ENCODE peak calls at places on chromosomes 6 and 20, in five cellular contexts. H, A, Q, G and K are unnamed samples.
A peak's percentile ranks its signal among the peaks of the same experiment; 100 is the strongest.

GRCh38 chr20:62119591-62120364 is 2.5 kb upstream of the LSM14B start:
- DNase-seq in A (no peak), H (no peak), Q (no peak), G (no peak), K (no peak)

GRCh38 chr6:36727491-36728021 is 29.9 kb downstream of the RAB44 start:
- DNase-seq in G (no peak), A (no peak), Q (no peak), H (no peak), K (no peak)

GRCh38 chr20:56626367-56627121 is 2.6 kb upstream of the TFAP2C start:
- DNase-seq in H (no peak), Q (no peak), A (peak; percentile 70), G (peak; percentile 70), K (no peak)

GRCh38 chr20:54195483-54196472 is 12.1 kb upstream of the PFDN4 start:
- DNase-seq in Q (no peak), G (no peak), H (no peak), A (no peak), K (no peak)

GRCh38 chr6:134175532-134176282 is 123.3 kb upstream of the SLC2A12 start:
- DNase-seq in H (peak; percentile 85), G (no peak), Q (no peak), A (peak; percentile 77), K (peak; percentile 88)

GRCh38 chr6:136058852-136059251 is 191.3 kb downstream of the MTFR2 start:
- DNase-seq in H (no peak), G (no peak), A (no peak), Q (no peak), K (no peak)

GRCh38 chr6:111997863-111998191 is 56.1 kb upstream of the CCN6 start:
- DNase-seq in Q (no peak), G (no peak), A (no peak), H (no peak), K (no peak)

GRCh38 chr6:133937909-133938308 is 15.1 kb upstream of the TBPL1 start:
- DNase-seq in Q (no peak), A (no peak), H (no peak), G (no peak), K (no peak)

GRCh38 chr20:3710703-3711417 is 1.5 kb downstream of the SIGLEC1 start:
- DNase-seq in Q (no peak), G (peak; percentile 94), H (peak; percentile 74), A (peak; percentile 74), K (no peak)

GRCh38 chr6:75643173-75643572 is 41.5 kb downstream of the SENP6 start:
- DNase-seq in G (no peak), H (no peak), Q (no peak), A (no peak), K (no peak)

GRCh38 chr20:17630806-17631195 is 51.2 kb downstream of the RRBP1 start:
- DNase-seq in Q (no peak), A (no peak), G (no peak), H (no peak), K (no peak)

GRCh38 chr20:37915434-37915787 is 12.5 kb downstream of the VSTM2L start:
- DNase-seq in A (no peak), Q (no peak), G (no peak), H (no peak), K (no peak)
- TF ChIP-seq CTCF in A (no peak), Q (no peak), G (no peak), H (no peak), K (no peak)

GRCh38 chr6:8707956-8708772 is 272.8 kb upstream of the SLC35B3 start:
- DNase-seq in H (peak; percentile 49), A (peak; percentile 13), Q (no peak), G (no peak), K (no peak)
- TF ChIP-seq CTCF in H (no peak), A (no peak), Q (no peak), G (peak; percentile 31), K (peak; percentile 68)

GRCh38 chr6:12039540-12040459 is 27.7 kb downstream of the HIVEP1 start:
- DNase-seq in Q (no peak), G (no peak), H (no peak), A (no peak), K (no peak)
- TF ChIP-seq CTCF in Q (no peak), G (no peak), H (no peak), A (no peak), K (peak; percentile 27)

GRCh38 chr20:45836841-45837240 is 3.2 kb downstream of the SNX21 start:
- DNase-seq in A (no peak), Q (no peak), G (no peak), H (no peak), K (no peak)
- TF ChIP-seq CTCF in A (no peak), Q (no peak), G (no peak), H (no peak), K (no peak)

DNA sequence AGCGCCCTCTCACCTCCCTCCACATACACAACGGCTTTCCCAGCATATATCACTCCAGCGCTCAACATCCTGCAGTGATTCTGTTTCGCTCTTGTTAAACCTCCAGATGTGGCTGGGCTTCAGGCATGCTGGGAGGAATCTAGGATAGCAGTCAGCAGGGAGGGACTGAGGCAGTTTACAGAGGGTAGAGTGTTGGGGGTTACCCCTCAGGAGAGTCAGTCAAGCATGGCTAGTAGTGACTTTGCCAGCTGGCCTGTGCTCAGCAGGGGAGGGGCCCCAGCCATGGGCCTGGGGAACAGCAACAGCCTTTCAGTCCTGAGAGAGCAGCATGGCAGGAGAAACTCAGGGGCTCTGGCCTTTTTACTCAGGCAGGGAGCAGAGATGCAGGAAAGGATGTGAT is 161.4 kb upstream of the FLRT3 start:
- DNase-seq in G (peak; percentile 40), Q (no peak), A (no peak), H (no peak), K (no peak)
- TF ChIP-seq CTCF in G (no peak), Q (no peak), A (no peak), H (no peak), K (no peak)

DNA sequence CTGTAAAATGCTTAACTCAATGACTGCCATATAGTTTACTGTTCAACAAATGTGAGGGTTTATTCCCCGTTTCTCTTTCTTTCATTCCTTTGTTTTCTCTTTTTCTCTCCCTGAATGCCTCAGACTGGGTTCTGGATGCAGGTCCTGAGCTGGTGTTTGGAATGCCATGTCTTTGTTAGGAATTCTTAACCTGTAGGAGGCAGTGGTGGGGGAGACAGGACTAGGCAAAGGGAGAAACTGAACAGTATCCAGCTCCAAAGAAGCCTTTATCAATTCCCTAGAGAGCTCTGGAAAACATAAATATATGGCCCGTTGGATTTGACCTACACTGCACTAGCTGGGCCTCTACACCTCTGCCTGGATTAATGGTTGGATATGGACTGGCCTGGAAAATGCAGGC is 621.2 kb upstream of the SLC35B3 start:
- DNase-seq in H (no peak), Q (no peak), G (no peak), A (no peak), K (no peak)
- TF ChIP-seq CTCF in H (no peak), Q (no peak), G (no peak), A (no peak), K (no peak)